ENCODE peak calls at places on chromosomes 7 and 10, in seven cellular contexts. X is esophagus squamous epithelium, T is AG09309, Z is astrocyte of the spinal cord, Q is endothelial cell, S is GM06990, R is Panc1. N is an unnamed sample.

GRCh38 chr7:11458736-11459483 is 373.1 kb downstream of the THSD7A start:
- DNase-seq in X (no peak), S (no peak), Z (peak; percentile 89), R (peak; percentile 55), T (peak; percentile 11), Q (no peak), N (peak; percentile 38)

GRCh38 chr7:94348142-94348541 is 46.6 kb upstream of the COL1A2 start:
- DNase-seq in Q (no peak), R (no peak), Z (peak; percentile 96), X (no peak), S (no peak), T (peak; percentile 99), N (no peak)

GRCh38 chr7:70923086-70923845 is 208.7 kb upstream of the GALNT17 start:
- DNase-seq in X (no peak), S (no peak), R (no peak), Z (no peak), Q (no peak), T (no peak), N (no peak)

GRCh38 chr10:3784510-3785250 is at the start of gene KLF6:
- DNase-seq in T (no peak), S (no peak), X (no peak), Z (no peak), R (no peak), Q (peak; percentile 36), N (peak; percentile 38)

GRCh38 chr7:104230606-104231005 is 22.8 kb upstream of the ORC5 start:
- DNase-seq in Z (peak; percentile 39), T (no peak), X (no peak), R (no peak), Q (no peak), S (no peak), N (no peak)

GRCh38 chr7:74083928-74084721 is 521 bp downstream of the LIMK1 start:
- DNase-seq in T (no peak), S (peak; percentile 41), X (no peak), Z (peak; percentile 44), R (no peak), Q (peak; percentile 42), N (peak; percentile 38)

GRCh38 chr7:123460616-123461015 is 73.8 kb downstream of the IQUB start:
- DNase-seq in X (no peak), Q (no peak), R (no peak), S (no peak), T (no peak), Z (peak; percentile 90), N (no peak)

GRCh38 chr7:15490261-15490660 is 71.6 kb downstream of the AGMO start:
- DNase-seq in X (no peak), Q (no peak), Z (no peak), S (no peak), T (no peak), R (no peak), N (no peak)

GRCh38 chr7:20314216-20314615 is 16.5 kb upstream of the ITGB8 start:
- DNase-seq in R (no peak), Z (no peak), T (no peak), X (no peak), Q (no peak), S (no peak), N (no peak)

GRCh38 chr7:157253850-157254249 is 83.0 kb upstream of the DNAJB6 start:
- DNase-seq in T (no peak), X (no peak), S (no peak), Q (no peak), Z (no peak), R (no peak), N (no peak)

GRCh38 chr10:86253171-86254072 is 113.2 kb downstream of the GRID1 start:
- DNase-seq in R (no peak), T (no peak), Q (no peak), S (no peak), X (no peak), Z (no peak), N (no peak)

GRCh38 chr10:112261281-112261822 is 21.8 kb upstream of the TECTB start:
- DNase-seq in Q (no peak), X (no peak), S (no peak), Z (no peak), R (no peak), T (peak; percentile 28), N (no peak)

GRCh38 chr10:49465717-49466116 is 69.8 kb upstream of the DRGX start:
- DNase-seq in S (no peak), T (no peak), Q (no peak), R (no peak), X (no peak), Z (no peak), N (no peak)

GRCh38 chr7:134736381-134736780 is 43.1 kb upstream of the CALD1 start:
- DNase-seq in S (no peak), Q (no peak), X (no peak), Z (no peak), T (no peak), R (no peak), N (no peak)

GRCh38 chr7:19920200-19920599 is 146.8 kb upstream of the TMEM196 start:
- DNase-seq in T (peak; percentile 10), Q (no peak), R (no peak), X (no peak), Z (peak; percentile 69), S (no peak), N (no peak)

GRCh38 chr10:96835826-96836365 is 3.8 kb downstream of the LCOR start:
- DNase-seq in R (no peak), T (no peak), Z (peak; percentile 21), Q (no peak), X (no peak), S (no peak), N (no peak)

GRCh38 chr10:26044123-26044749 is 110.2 kb downstream of the MYO3A start:
- DNase-seq in Z (no peak), T (no peak), Q (no peak), S (no peak), X (no peak), R (no peak), N (peak; percentile 9)

GRCh38 chr7:151714201-151714600 is 162.7 kb downstream of the PRKAG2 start:
- DNase-seq in T (no peak), R (no peak), S (no peak), X (no peak), Q (no peak), Z (no peak), N (no peak)

GRCh38 chr7:151717918-151718317 is 159.0 kb downstream of the PRKAG2 start:
- DNase-seq in X (no peak), Q (no peak), S (no peak), T (no peak), R (no peak), Z (no peak), N (no peak)

GRCh38 chr7:151717415-151717814 is 159.5 kb downstream of the PRKAG2 start:
- DNase-seq in X (no peak), R (no peak), Z (no peak), Q (no peak), T (no peak), S (no peak), N (no peak)

GRCh38 chr7:151715661-151716338 is 161.1 kb downstream of the PRKAG2 start:
- DNase-seq in R (no peak), Q (no peak), S (no peak), T (no peak), X (no peak), Z (no peak), N (peak; percentile 57)

DNA sequence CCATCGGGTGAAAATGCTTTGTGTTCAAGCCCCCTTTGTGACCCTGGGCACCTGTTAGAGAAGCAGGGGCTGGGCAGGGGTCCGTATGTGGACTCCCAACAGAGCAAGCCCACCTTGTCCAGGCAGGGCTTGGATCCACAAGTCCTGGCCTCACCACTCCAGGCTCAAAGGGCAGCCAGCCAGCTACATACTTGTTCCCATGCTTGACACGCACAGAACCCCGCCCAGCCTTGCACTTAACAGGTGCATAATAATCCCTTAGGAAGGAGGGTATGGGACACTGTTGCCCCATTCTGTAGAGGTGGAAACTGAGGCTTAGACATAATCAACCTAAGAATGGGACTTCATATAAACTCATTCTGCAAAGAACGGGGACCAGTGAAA is 160.6 kb downstream of the PRKAG2 start:
- DNase-seq in S (no peak), R (no peak), T (no peak), Z (no peak), Q (no peak), X (no peak), N (no peak)
- TF ChIP-seq CTCF in S (no peak), R (no peak), T (no peak), Z (no peak), Q (no peak), X (no peak), N (no peak)

GRCh38 chr7:102285541-102286236 is 979 bp upstream of the SH2B2 start:
- DNase-seq in Q (no peak), Z (no peak), T (no peak), S (no peak), X (no peak), R (no peak), N (no peak)

GRCh38 chr7:102284891-102285540 is 1.7 kb upstream of the SH2B2 start:
- DNase-seq in X (no peak), T (no peak), Z (no peak), Q (no peak), R (no peak), S (no peak), N (no peak)

GRCh38 chr7:102287465-102288146 is 938 bp downstream of the SH2B2 start:
- DNase-seq in Q (no peak), S (peak; percentile 72), X (no peak), R (no peak), T (no peak), Z (peak; percentile 10), N (no peak)

GRCh38 chr7:102287082-102287464 is 405 bp downstream of the SH2B2 start:
- DNase-seq in Q (no peak), S (no peak), Z (no peak), R (no peak), X (no peak), T (no peak), N (no peak)

GRCh38 chr7:102286237-102287081 is at the start of gene SH2B2:
- DNase-seq in S (peak; percentile 81), X (no peak), Z (peak; percentile 19), T (no peak), R (no peak), Q (peak; percentile 67), N (peak; percentile 52)
- TF ChIP-seq CTCF in S (no peak), X (no peak), Z (no peak), T (no peak), R (no peak), Q (no peak), N (no peak)

DNA sequence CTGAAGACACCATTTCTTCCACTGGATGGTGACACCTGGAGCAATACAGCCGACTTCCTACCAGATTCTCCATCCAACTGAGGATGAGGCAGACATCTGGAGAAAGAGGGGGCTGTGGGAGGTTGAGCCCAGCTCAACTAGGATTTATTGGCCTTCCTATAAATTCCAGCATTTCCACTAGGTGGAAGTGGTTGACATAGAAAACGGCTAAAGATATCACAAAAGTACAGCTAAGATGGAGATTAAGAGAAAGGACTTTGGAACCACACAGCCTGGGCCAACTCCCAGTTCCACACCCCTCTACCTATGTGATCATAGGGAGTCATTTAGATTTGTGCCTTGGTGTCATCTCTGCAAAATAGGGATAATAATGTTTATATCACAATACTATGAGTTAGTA is 61.3 kb upstream of the CAV2 start:
- DNase-seq in R (no peak), X (no peak), T (peak; percentile 39), Z (peak; percentile 29), S (no peak), Q (no peak), N (no peak)
- TF ChIP-seq CTCF in R (peak; percentile 35), X (no peak), T (peak; percentile 42), Z (no peak), S (no peak), Q (no peak), N (no peak)

GRCh38 chr7:127578036-127578684 is 7.2 kb downstream of the GCC1 start:
- DNase-seq in X (no peak), T (no peak), R (no peak), Q (no peak), Z (peak; percentile 22), S (no peak), N (no peak)
- TF ChIP-seq CTCF in X (no peak), T (peak; percentile 37), R (peak; percentile 53), Q (no peak), Z (peak; percentile 28), S (peak; percentile 11), N (no peak)

N was measured in Calu3.